ENCODE peak calls at places on chromosomes 13 and 19, in five cellular contexts. One of them, this sample, is unnamed.

GRCh38 chr19:9406798-9407352 is 28.5 kb downstream of the ZNF266 start:
- DNase-seq in cardiac muscle cell: no peak
- DNase-seq in brain microvascular endothelial cell: peak
- DNase-seq in uterus: peak
- DNase-seq in cardiac fibroblast: peak
- DNase-seq in this sample: no peak

GRCh38 chr19:7242601-7243258 is 51.5 kb downstream of the INSR start:
- DNase-seq in brain microvascular endothelial cell: peak
- DNase-seq in uterus: peak
- DNase-seq in cardiac muscle cell: no peak
- DNase-seq in cardiac fibroblast: peak
- DNase-seq in this sample: no peak

GRCh38 chr13:23087884-23088283 is 92.9 kb upstream of the SGCG start:
- DNase-seq in uterus: no peak
- DNase-seq in brain microvascular endothelial cell: peak
- DNase-seq in cardiac muscle cell: peak
- DNase-seq in cardiac fibroblast: peak
- DNase-seq in this sample: peak

GRCh38 chr13:30145709-30146367 is 161.5 kb downstream of the KATNAL1 start:
- DNase-seq in cardiac fibroblast: no peak
- DNase-seq in brain microvascular endothelial cell: no peak
- DNase-seq in cardiac muscle cell: no peak
- DNase-seq in uterus: no peak
- DNase-seq in this sample: no peak

GRCh38 chr13:44648392-44649117 is 72.4 kb upstream of the TSC22D1 start:
- DNase-seq in brain microvascular endothelial cell: no peak
- DNase-seq in cardiac muscle cell: no peak
- DNase-seq in cardiac fibroblast: peak
- DNase-seq in uterus: no peak
- DNase-seq in this sample: no peak

GRCh38 chr13:28655566-28655965 is 3.4 kb upstream of the POMP start:
- DNase-seq in cardiac muscle cell: no peak
- DNase-seq in cardiac fibroblast: peak
- DNase-seq in uterus: no peak
- DNase-seq in brain microvascular endothelial cell: no peak
- DNase-seq in this sample: no peak

GRCh38 chr19:53333071-53333465 is 481 bp upstream of the ZNF845 start:
- DNase-seq in brain microvascular endothelial cell: peak
- DNase-seq in cardiac fibroblast: no peak
- DNase-seq in cardiac muscle cell: peak
- DNase-seq in uterus: peak
- DNase-seq in this sample: no peak

GRCh38 chr19:42191855-42192254 is 25.6 kb downstream of the DEDD2 start:
- DNase-seq in uterus: no peak
- DNase-seq in brain microvascular endothelial cell: no peak
- DNase-seq in cardiac fibroblast: peak
- DNase-seq in cardiac muscle cell: no peak
- DNase-seq in this sample: no peak

GRCh38 chr13:36834299-36834698 is 15.3 kb downstream of the RFXAP start:
- DNase-seq in uterus: no peak
- DNase-seq in cardiac fibroblast: no peak
- DNase-seq in cardiac muscle cell: no peak
- DNase-seq in brain microvascular endothelial cell: no peak
- DNase-seq in this sample: no peak

GRCh38 chr13:51717786-51718398 is 86.1 kb downstream of the DHRS12 start:
- DNase-seq in cardiac fibroblast: no peak
- DNase-seq in brain microvascular endothelial cell: no peak
- DNase-seq in cardiac muscle cell: no peak
- DNase-seq in uterus: no peak
- DNase-seq in this sample: no peak

GRCh38 chr19:42088471-42089190 is 12.7 kb downstream of the ZNF574 start:
- DNase-seq in cardiac muscle cell: no peak
- DNase-seq in cardiac fibroblast: peak
- DNase-seq in brain microvascular endothelial cell: peak
- DNase-seq in uterus: no peak
- DNase-seq in this sample: no peak

GRCh38 chr13:92158335-92158734 is 759.9 kb downstream of the GPC5 start:
- DNase-seq in brain microvascular endothelial cell: peak
- DNase-seq in uterus: no peak
- DNase-seq in cardiac fibroblast: peak
- DNase-seq in cardiac muscle cell: no peak
- DNase-seq in this sample: no peak

GRCh38 chr19:17848598-17849292 is 963 bp upstream of the JAK3 start:
- DNase-seq in uterus: no peak
- DNase-seq in cardiac fibroblast: no peak
- DNase-seq in brain microvascular endothelial cell: no peak
- DNase-seq in cardiac muscle cell: no peak
- DNase-seq in this sample: no peak

GRCh38 chr13:68509734-68510621 is 1279.8 kb upstream of the PCDH9 start:
- DNase-seq in uterus: no peak
- DNase-seq in brain microvascular endothelial cell: no peak
- DNase-seq in cardiac fibroblast: no peak
- DNase-seq in cardiac muscle cell: no peak
- DNase-seq in this sample: no peak

GRCh38 chr13:102556806-102557205 is 40.0 kb upstream of the TPP2 start:
- DNase-seq in brain microvascular endothelial cell: no peak
- DNase-seq in uterus: no peak
- DNase-seq in cardiac fibroblast: no peak
- DNase-seq in cardiac muscle cell: no peak
- DNase-seq in this sample: no peak

GRCh38 chr13:108657520-108657919 is 28.1 kb downstream of the MYO16 start:
- DNase-seq in cardiac fibroblast: no peak
- DNase-seq in brain microvascular endothelial cell: no peak
- DNase-seq in cardiac muscle cell: no peak
- DNase-seq in uterus: no peak
- DNase-seq in this sample: no peak

GRCh38 chr19:45113628-45114027 is 20.6 kb downstream of the PPP1R37 start:
- DNase-seq in uterus: no peak
- DNase-seq in cardiac fibroblast: no peak
- DNase-seq in brain microvascular endothelial cell: no peak
- DNase-seq in cardiac muscle cell: no peak
- DNase-seq in this sample: no peak

GRCh38 chr13:51005566-51005965 is 96.0 kb downstream of the RNASEH2B start:
- DNase-seq in cardiac muscle cell: no peak
- DNase-seq in cardiac fibroblast: no peak
- DNase-seq in brain microvascular endothelial cell: no peak
- DNase-seq in uterus: no peak
- DNase-seq in this sample: no peak

DNA sequence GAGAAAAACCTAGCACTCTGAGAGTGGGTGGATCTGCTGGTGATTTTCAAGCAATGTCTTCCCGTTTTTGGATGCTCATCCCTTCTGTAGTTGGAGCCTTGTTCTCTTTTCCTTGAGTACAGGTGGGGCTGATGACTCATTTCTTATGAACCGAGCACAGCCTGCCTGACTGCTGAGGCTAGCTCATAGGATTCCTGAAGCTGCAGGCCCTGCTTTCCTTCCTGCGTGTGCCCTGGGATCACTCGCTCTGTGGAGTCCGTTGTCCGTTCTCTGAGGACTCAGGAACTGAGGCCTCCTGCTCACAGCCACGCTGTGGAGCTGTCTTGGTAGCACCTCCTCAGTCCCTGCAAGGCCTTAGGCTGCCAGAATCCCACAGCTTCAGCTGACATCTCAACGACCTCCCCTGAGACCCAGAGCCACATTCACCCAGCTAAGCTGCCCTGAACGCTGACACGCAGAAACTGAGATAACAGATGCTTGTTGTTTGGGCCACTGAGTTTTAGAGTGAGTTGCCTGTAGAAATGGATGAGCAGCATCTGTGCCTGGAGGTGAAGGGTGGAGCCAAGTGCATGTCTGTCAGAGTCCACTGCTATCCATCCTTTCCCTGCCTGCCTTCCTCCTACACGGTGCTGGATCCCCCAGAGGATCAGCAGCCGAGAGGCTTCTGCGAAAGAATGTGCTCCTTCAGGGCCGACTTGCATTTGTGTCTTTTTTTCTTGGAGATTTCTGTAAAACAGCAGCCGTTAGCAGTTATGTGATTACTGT is 73.0 kb downstream of the ARHGEF7 start:
- DNase-seq in cardiac fibroblast: peak
- DNase-seq in cardiac muscle cell: peak
- DNase-seq in brain microvascular endothelial cell: no peak
- DNase-seq in uterus: no peak
- DNase-seq in this sample: no peak
- H3K4me3 ChIP-seq in cardiac fibroblast: no peak
- H3K4me3 ChIP-seq in cardiac muscle cell: no peak
- H3K4me3 ChIP-seq in brain microvascular endothelial cell: no peak
- H3K4me3 ChIP-seq in uterus: no peak
- H3K4me3 ChIP-seq in this sample: no peak

GRCh38 chr13:113916330-113916815 is 52.5 kb upstream of the GAS6 start:
- DNase-seq in brain microvascular endothelial cell: no peak
- DNase-seq in uterus: no peak
- DNase-seq in cardiac fibroblast: peak
- DNase-seq in cardiac muscle cell: no peak
- DNase-seq in this sample: no peak
- H3K4me3 ChIP-seq in brain microvascular endothelial cell: no peak
- H3K4me3 ChIP-seq in uterus: no peak
- H3K4me3 ChIP-seq in cardiac fibroblast: no peak
- H3K4me3 ChIP-seq in cardiac muscle cell: no peak
- H3K4me3 ChIP-seq in this sample: no peak

GRCh38 chr13:33150146-33150545 is 133.9 kb downstream of the KL start:
- DNase-seq in uterus: no peak
- DNase-seq in cardiac muscle cell: no peak
- DNase-seq in brain microvascular endothelial cell: peak
- DNase-seq in cardiac fibroblast: peak
- DNase-seq in this sample: no peak
- H3K4me3 ChIP-seq in uterus: no peak
- H3K4me3 ChIP-seq in cardiac muscle cell: no peak
- H3K4me3 ChIP-seq in brain microvascular endothelial cell: no peak
- H3K4me3 ChIP-seq in cardiac fibroblast: no peak
- H3K4me3 ChIP-seq in this sample: no peak

DNA sequence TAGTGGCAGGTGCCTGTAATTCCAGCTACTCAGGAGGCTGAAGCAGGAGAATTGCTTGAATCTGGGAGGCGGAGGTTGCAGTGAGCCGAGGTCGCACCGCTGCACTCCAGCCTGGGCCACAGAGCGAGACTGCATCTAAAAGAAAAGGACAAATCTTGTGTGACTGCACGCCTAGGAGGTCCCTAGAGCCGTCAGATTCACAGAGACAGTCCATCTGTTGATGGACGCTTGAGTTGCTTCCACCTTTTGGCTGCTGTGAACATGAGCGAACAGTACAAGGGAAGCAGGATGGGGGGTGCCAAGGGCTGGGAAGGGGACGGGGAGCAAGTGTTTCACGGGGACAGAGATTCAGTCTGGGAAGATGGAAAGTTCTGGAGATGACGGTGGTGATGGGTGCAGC is 78.8 kb downstream of the GNG7 start:
- DNase-seq in cardiac fibroblast: no peak
- DNase-seq in cardiac muscle cell: no peak
- DNase-seq in uterus: no peak
- DNase-seq in brain microvascular endothelial cell: no peak
- DNase-seq in this sample: no peak
- H3K4me3 ChIP-seq in cardiac fibroblast: no peak
- H3K4me3 ChIP-seq in cardiac muscle cell: no peak
- H3K4me3 ChIP-seq in uterus: no peak
- H3K4me3 ChIP-seq in brain microvascular endothelial cell: no peak
- H3K4me3 ChIP-seq in this sample: no peak